ENCODE peak calls at places on chromosomes 3 and 15, in five cellular contexts. One of them, this sample, is unnamed.

GRCh38 chr3:46709721-46710120 is 7.9 kb downstream of the PRSS50 start:
- DNase-seq in breast epithelium: no peak
- DNase-seq in dorsolateral prefrontal cortex: no peak
- DNase-seq in progenitor cell of endocrine pancreas: no peak
- DNase-seq in A673: no peak
- DNase-seq in this sample: no peak

GRCh38 chr3:78096488-78097255 is 1056.8 kb downstream of the ROBO2 start:
- DNase-seq in breast epithelium: no peak
- DNase-seq in dorsolateral prefrontal cortex: no peak
- DNase-seq in A673: no peak
- DNase-seq in progenitor cell of endocrine pancreas: no peak
- DNase-seq in this sample: no peak

GRCh38 chr15:81897011-81897677 is 148.7 kb downstream of the MEX3B start:
- DNase-seq in breast epithelium: no peak
- DNase-seq in A673: no peak
- DNase-seq in progenitor cell of endocrine pancreas: no peak
- DNase-seq in dorsolateral prefrontal cortex: no peak
- DNase-seq in this sample: no peak

GRCh38 chr3:31661286-31661685 is 128.6 kb downstream of the STT3B start:
- DNase-seq in dorsolateral prefrontal cortex: no peak
- DNase-seq in A673: no peak
- DNase-seq in breast epithelium: no peak
- DNase-seq in progenitor cell of endocrine pancreas: no peak
- DNase-seq in this sample: no peak

GRCh38 chr3:1561397-1561796 is 468.6 kb downstream of the CNTN6 start:
- DNase-seq in progenitor cell of endocrine pancreas: no peak
- DNase-seq in dorsolateral prefrontal cortex: no peak
- DNase-seq in A673: no peak
- DNase-seq in breast epithelium: no peak
- DNase-seq in this sample: no peak

GRCh38 chr3:112115161-112115739 is 17.8 kb downstream of the GCSAM start:
- DNase-seq in breast epithelium: no peak
- DNase-seq in dorsolateral prefrontal cortex: no peak
- DNase-seq in progenitor cell of endocrine pancreas: no peak
- DNase-seq in A673: no peak
- DNase-seq in this sample: no peak

GRCh38 chr3:132273043-132273442 is 44.2 kb upstream of the ACP3 start:
- DNase-seq in A673: no peak
- DNase-seq in progenitor cell of endocrine pancreas: no peak
- DNase-seq in breast epithelium: no peak
- DNase-seq in dorsolateral prefrontal cortex: no peak
- DNase-seq in this sample: no peak

GRCh38 chr3:49602877-49603411 is 48.7 kb downstream of the BSN start:
- DNase-seq in breast epithelium: no peak
- DNase-seq in dorsolateral prefrontal cortex: peak
- DNase-seq in A673: no peak
- DNase-seq in progenitor cell of endocrine pancreas: no peak
- DNase-seq in this sample: no peak

GRCh38 chr3:147616998-147617619 is 207.9 kb downstream of the ZIC1 start:
- DNase-seq in progenitor cell of endocrine pancreas: no peak
- DNase-seq in breast epithelium: no peak
- DNase-seq in A673: peak
- DNase-seq in dorsolateral prefrontal cortex: no peak
- DNase-seq in this sample: no peak

GRCh38 chr3:48415251-48415953 is 14.5 kb downstream of the PLXNB1 start:
- DNase-seq in A673: no peak
- DNase-seq in breast epithelium: no peak
- DNase-seq in dorsolateral prefrontal cortex: no peak
- DNase-seq in progenitor cell of endocrine pancreas: no peak
- DNase-seq in this sample: no peak

GRCh38 chr15:58760385-58761009 is 10.6 kb upstream of the MINDY2 start:
- DNase-seq in progenitor cell of endocrine pancreas: no peak
- DNase-seq in dorsolateral prefrontal cortex: no peak
- DNase-seq in A673: no peak
- DNase-seq in breast epithelium: no peak
- DNase-seq in this sample: no peak

GRCh38 chr15:43278869-43279268 is 12.1 kb upstream of the TGM5 start:
- DNase-seq in A673: no peak
- DNase-seq in dorsolateral prefrontal cortex: no peak
- DNase-seq in progenitor cell of endocrine pancreas: no peak
- DNase-seq in breast epithelium: no peak
- DNase-seq in this sample: no peak

GRCh38 chr3:14156843-14157561 is 21.4 kb downstream of the XPC start:
- DNase-seq in A673: no peak
- DNase-seq in breast epithelium: no peak
- DNase-seq in dorsolateral prefrontal cortex: no peak
- DNase-seq in progenitor cell of endocrine pancreas: no peak
- DNase-seq in this sample: no peak

GRCh38 chr3:196406806-196407470 is 25.3 kb downstream of the UBXN7 start:
- DNase-seq in breast epithelium: no peak
- DNase-seq in A673: peak
- DNase-seq in dorsolateral prefrontal cortex: no peak
- DNase-seq in progenitor cell of endocrine pancreas: no peak
- DNase-seq in this sample: no peak

GRCh38 chr3:43742935-43743334 is 52.2 kb downstream of the ABHD5 start:
- DNase-seq in progenitor cell of endocrine pancreas: no peak
- DNase-seq in A673: no peak
- DNase-seq in dorsolateral prefrontal cortex: no peak
- DNase-seq in breast epithelium: no peak
- DNase-seq in this sample: no peak

GRCh38 chr3:37174532-37175126 is at the start of gene LRRFIP2:
- DNase-seq in dorsolateral prefrontal cortex: no peak
- DNase-seq in A673: no peak
- DNase-seq in progenitor cell of endocrine pancreas: no peak
- DNase-seq in breast epithelium: no peak
- DNase-seq in this sample: no peak

GRCh38 chr3:13549513-13550256 is 760 bp downstream of the FBLN2 start:
- DNase-seq in progenitor cell of endocrine pancreas: no peak
- DNase-seq in A673: no peak
- DNase-seq in dorsolateral prefrontal cortex: no peak
- DNase-seq in breast epithelium: no peak
- DNase-seq in this sample: no peak

GRCh38 chr3:196569003-196569516 is 600 bp downstream of the FBXO45 start:
- DNase-seq in dorsolateral prefrontal cortex: peak
- DNase-seq in A673: peak
- DNase-seq in breast epithelium: peak
- DNase-seq in progenitor cell of endocrine pancreas: peak
- DNase-seq in this sample: peak

GRCh38 chr3:167361356-167361755 is 18.7 kb downstream of the ZBBX start:
- DNase-seq in breast epithelium: no peak
- DNase-seq in A673: no peak
- DNase-seq in dorsolateral prefrontal cortex: no peak
- DNase-seq in progenitor cell of endocrine pancreas: no peak
- DNase-seq in this sample: no peak

GRCh38 chr15:73518180-73518862 is 75.4 kb downstream of the REC114 start:
- DNase-seq in breast epithelium: no peak
- DNase-seq in progenitor cell of endocrine pancreas: no peak
- DNase-seq in dorsolateral prefrontal cortex: no peak
- DNase-seq in A673: no peak
- DNase-seq in this sample: no peak

GRCh38 chr15:70528270-70528706 is 235.1 kb downstream of the UACA start:
- DNase-seq in progenitor cell of endocrine pancreas: no peak
- DNase-seq in dorsolateral prefrontal cortex: no peak
- DNase-seq in breast epithelium: no peak
- DNase-seq in A673: peak
- DNase-seq in this sample: no peak

GRCh38 chr3:117035785-117036184 is 326.2 kb downstream of the TUSC7 start:
- DNase-seq in breast epithelium: no peak
- DNase-seq in dorsolateral prefrontal cortex: no peak
- DNase-seq in A673: no peak
- DNase-seq in progenitor cell of endocrine pancreas: no peak
- DNase-seq in this sample: no peak

GRCh38 chr3:58163234-58163633 is 47.5 kb downstream of the DNASE1L3 start:
- DNase-seq in A673: no peak
- DNase-seq in dorsolateral prefrontal cortex: no peak
- DNase-seq in breast epithelium: no peak
- DNase-seq in progenitor cell of endocrine pancreas: no peak
- DNase-seq in this sample: no peak

GRCh38 chr15:95693917-95694316 is 636.6 kb upstream of the NR2F2 start:
- DNase-seq in A673: no peak
- DNase-seq in progenitor cell of endocrine pancreas: no peak
- DNase-seq in dorsolateral prefrontal cortex: no peak
- DNase-seq in breast epithelium: no peak
- DNase-seq in this sample: no peak

GRCh38 chr15:31480356-31481058 is 153.9 kb downstream of the KLF13 start:
- DNase-seq in A673: no peak
- DNase-seq in breast epithelium: no peak
- DNase-seq in dorsolateral prefrontal cortex: peak
- DNase-seq in progenitor cell of endocrine pancreas: no peak
- DNase-seq in this sample: no peak

GRCh38 chr3:64152100-64152499 is 73.2 kb downstream of the PRICKLE2 start:
- DNase-seq in breast epithelium: no peak
- DNase-seq in progenitor cell of endocrine pancreas: no peak
- DNase-seq in A673: peak
- DNase-seq in dorsolateral prefrontal cortex: no peak
- DNase-seq in this sample: no peak

GRCh38 chr15:65368646-65369045 is 9.2 kb downstream of the IGDCC3 start:
- DNase-seq in dorsolateral prefrontal cortex: no peak
- DNase-seq in A673: no peak
- DNase-seq in progenitor cell of endocrine pancreas: no peak
- DNase-seq in breast epithelium: no peak
- DNase-seq in this sample: no peak

GRCh38 chr3:121885386-121885785 is 8.8 kb upstream of the SLC15A2 start:
- DNase-seq in dorsolateral prefrontal cortex: no peak
- DNase-seq in progenitor cell of endocrine pancreas: no peak
- DNase-seq in A673: no peak
- DNase-seq in breast epithelium: no peak
- DNase-seq in this sample: no peak

GRCh38 chr3:141050913-141051632 is at the start of gene SPSB4:
- DNase-seq in A673: peak
- DNase-seq in breast epithelium: no peak
- DNase-seq in progenitor cell of endocrine pancreas: peak
- DNase-seq in dorsolateral prefrontal cortex: no peak
- DNase-seq in this sample: no peak

GRCh38 chr3:52399593-52399992 is 45.3 kb downstream of the SEMA3G start:
- DNase-seq in A673: no peak
- DNase-seq in progenitor cell of endocrine pancreas: no peak
- DNase-seq in dorsolateral prefrontal cortex: peak
- DNase-seq in breast epithelium: no peak
- DNase-seq in this sample: no peak

GRCh38 chr3:1404270-1404669 is 311.4 kb downstream of the CNTN6 start:
- DNase-seq in progenitor cell of endocrine pancreas: no peak
- DNase-seq in breast epithelium: peak
- DNase-seq in A673: no peak
- DNase-seq in dorsolateral prefrontal cortex: no peak
- DNase-seq in this sample: no peak

GRCh38 chr3:52798978-52799476 is 4.4 kb downstream of the ITIH3 start:
- DNase-seq in dorsolateral prefrontal cortex: no peak
- DNase-seq in breast epithelium: no peak
- DNase-seq in progenitor cell of endocrine pancreas: no peak
- DNase-seq in A673: peak
- DNase-seq in this sample: no peak

GRCh38 chr3:156483961-156484787 is 70.7 kb downstream of the SSR3 start:
- DNase-seq in dorsolateral prefrontal cortex: no peak
- DNase-seq in A673: peak
- DNase-seq in breast epithelium: no peak
- DNase-seq in progenitor cell of endocrine pancreas: no peak
- DNase-seq in this sample: no peak

GRCh38 chr15:81296218-81296617 is 27.7 kb downstream of the STARD5 start:
- DNase-seq in progenitor cell of endocrine pancreas: no peak
- DNase-seq in dorsolateral prefrontal cortex: no peak
- DNase-seq in A673: no peak
- DNase-seq in breast epithelium: no peak
- DNase-seq in this sample: no peak

GRCh38 chr3:86958534-86958933 is 32.4 kb downstream of the VGLL3 start:
- DNase-seq in dorsolateral prefrontal cortex: no peak
- DNase-seq in progenitor cell of endocrine pancreas: no peak
- DNase-seq in A673: no peak
- DNase-seq in breast epithelium: no peak
- DNase-seq in this sample: no peak

GRCh38 chr3:4979401-4980228 is at the start of gene BHLHE40:
- DNase-seq in progenitor cell of endocrine pancreas: no peak
- DNase-seq in dorsolateral prefrontal cortex: no peak
- DNase-seq in A673: peak
- DNase-seq in breast epithelium: peak
- DNase-seq in this sample: no peak
- TF ChIP-seq CTCF in progenitor cell of endocrine pancreas: no peak
- TF ChIP-seq CTCF in dorsolateral prefrontal cortex: no peak
- TF ChIP-seq CTCF in A673: no peak
- TF ChIP-seq CTCF in breast epithelium: no peak
- TF ChIP-seq CTCF in this sample: no peak

GRCh38 chr15:60444289-60444912 is 34.5 kb downstream of the ICE2 start:
- DNase-seq in breast epithelium: no peak
- DNase-seq in A673: peak
- DNase-seq in dorsolateral prefrontal cortex: no peak
- DNase-seq in progenitor cell of endocrine pancreas: no peak
- DNase-seq in this sample: no peak
- TF ChIP-seq CTCF in breast epithelium: no peak
- TF ChIP-seq CTCF in A673: peak
- TF ChIP-seq CTCF in dorsolateral prefrontal cortex: peak
- TF ChIP-seq CTCF in progenitor cell of endocrine pancreas: peak
- TF ChIP-seq CTCF in this sample: no peak

GRCh38 chr3:139286825-139287224 is 57.0 kb upstream of the MRPS22 start:
- DNase-seq in breast epithelium: no peak
- DNase-seq in progenitor cell of endocrine pancreas: no peak
- DNase-seq in A673: no peak
- DNase-seq in dorsolateral prefrontal cortex: no peak
- DNase-seq in this sample: no peak

GRCh38 chr3:139289866-139290524 is 53.8 kb upstream of the MRPS22 start:
- DNase-seq in A673: no peak
- DNase-seq in dorsolateral prefrontal cortex: no peak
- DNase-seq in progenitor cell of endocrine pancreas: no peak
- DNase-seq in breast epithelium: no peak
- DNase-seq in this sample: no peak

GRCh38 chr3:139287557-139287956 is 56.3 kb upstream of the MRPS22 start:
- DNase-seq in dorsolateral prefrontal cortex: no peak
- DNase-seq in A673: no peak
- DNase-seq in progenitor cell of endocrine pancreas: no peak
- DNase-seq in breast epithelium: no peak
- DNase-seq in this sample: no peak

GRCh38 chr3:139286241-139286640 is 57.6 kb upstream of the MRPS22 start:
- DNase-seq in A673: no peak
- DNase-seq in dorsolateral prefrontal cortex: no peak
- DNase-seq in breast epithelium: no peak
- DNase-seq in progenitor cell of endocrine pancreas: no peak
- DNase-seq in this sample: no peak

GRCh38 chr3:139288266-139288821 is 55.5 kb upstream of the MRPS22 start:
- DNase-seq in A673: no peak
- DNase-seq in progenitor cell of endocrine pancreas: peak
- DNase-seq in dorsolateral prefrontal cortex: no peak
- DNase-seq in breast epithelium: no peak
- DNase-seq in this sample: no peak
- TF ChIP-seq CTCF in A673: no peak
- TF ChIP-seq CTCF in progenitor cell of endocrine pancreas: no peak
- TF ChIP-seq CTCF in dorsolateral prefrontal cortex: no peak
- TF ChIP-seq CTCF in breast epithelium: no peak
- TF ChIP-seq CTCF in this sample: no peak

GRCh38 chr3:51311055-51311454 is 74.0 kb upstream of the MANF start:
- DNase-seq in breast epithelium: no peak
- DNase-seq in A673: peak
- DNase-seq in progenitor cell of endocrine pancreas: no peak
- DNase-seq in dorsolateral prefrontal cortex: no peak
- DNase-seq in this sample: no peak
- TF ChIP-seq CTCF in breast epithelium: no peak
- TF ChIP-seq CTCF in A673: peak
- TF ChIP-seq CTCF in progenitor cell of endocrine pancreas: peak
- TF ChIP-seq CTCF in dorsolateral prefrontal cortex: no peak
- TF ChIP-seq CTCF in this sample: no peak